ENCODE peak calls at places on chromosomes 6 and 20, in five cellular contexts. E is adrenal gland, K is tibial nerve, D is A549, H is ovary. O is an unnamed sample.

GRCh38 chr6:31586596-31586995 is 519 bp downstream of the LST1 start:
- DNase-seq in E (no peak), K (no peak), D (no peak), H (no peak), O (no peak)

GRCh38 chr6:168514216-168514615 is 73.2 kb downstream of the SMOC2 start:
- DNase-seq in E (peak), K (peak), D (no peak), H (peak), O (no peak)

GRCh38 chr20:4488407-4489339 is 233.0 kb upstream of the PRND start:
- DNase-seq in E (no peak), K (no peak), D (no peak), H (no peak), O (peak)

GRCh38 chr6:15148356-15149058 is 97.4 kb upstream of the JARID2 start:
- DNase-seq in E (no peak), K (no peak), D (peak), H (no peak), O (peak)

GRCh38 chr20:15236812-15237211 is 899.4 kb upstream of the FLRT3 start:
- DNase-seq in E (peak), K (no peak), D (peak), H (no peak), O (no peak)

GRCh38 chr6:161356167-161356844 is 82.4 kb upstream of the AGPAT4 start:
- DNase-seq in E (no peak), K (no peak), D (no peak), H (no peak), O (no peak)

GRCh38 chr6:101396552-101397173 is 3.2 kb downstream of the GRIK2 start:
- DNase-seq in E (peak), K (peak), D (peak), H (peak), O (peak)

GRCh38 chr20:42949865-42950264 is 239.8 kb downstream of the PTPRT start:
- DNase-seq in E (no peak), K (no peak), D (no peak), H (no peak), O (no peak)

GRCh38 chr6:136609878-136610706 is 59.9 kb upstream of the MAP7 start:
- DNase-seq in E (peak), K (no peak), D (peak), H (no peak), O (peak)

GRCh38 chr20:48550814-48551213 is 277.0 kb downstream of the PREX1 start:
- DNase-seq in E (no peak), K (no peak), D (no peak), H (no peak), O (no peak)

GRCh38 chr6:32179746-32180405 is 1.7 kb downstream of the RNF5 start:
- DNase-seq in E (no peak), K (no peak), D (no peak), H (peak), O (no peak)

GRCh38 chr6:91713911-91714310 is 1127.0 kb upstream of the MAP3K7 start:
- DNase-seq in E (no peak), K (no peak), D (no peak), H (no peak), O (no peak)

GRCh38 chr20:19137641-19138040 is 74.8 kb upstream of the SLC24A3 start:
- DNase-seq in E (no peak), K (no peak), D (no peak), H (no peak), O (no peak)

GRCh38 chr6:87701676-87702588 is at the start of gene AKIRIN2:
- DNase-seq in E (peak), K (peak), D (peak), H (peak), O (peak)
- TF ChIP-seq POLR2A in E (peak), K (peak), D (peak), H (peak), O (peak)

GRCh38 chr20:35174458-35175216 is 2.8 kb downstream of the PROCR start:
- DNase-seq in E (peak), K (no peak), D (peak), H (no peak), O (no peak)
- TF ChIP-seq POLR2A in E (no peak), K (no peak), D (no peak), H (no peak), O (no peak)

GRCh38 chr20:31835554-31835953 is 9.8 kb downstream of the FOXS1 start:
- DNase-seq in E (no peak), K (no peak), D (no peak), H (no peak), O (no peak)

GRCh38 chr20:31833931-31834521 is 11.4 kb downstream of the FOXS1 start:
- DNase-seq in E (no peak), K (no peak), D (no peak), H (no peak), O (no peak)

GRCh38 chr20:31836853-31837608 is 8.4 kb downstream of the FOXS1 start:
- DNase-seq in E (no peak), K (no peak), D (no peak), H (no peak), O (no peak)

GRCh38 chr20:31837896-31838397 is 7.5 kb downstream of the FOXS1 start:
- DNase-seq in E (no peak), K (no peak), D (peak), H (no peak), O (peak)

GRCh38 chr20:31835977-31836852 is 9.2 kb downstream of the FOXS1 start:
- DNase-seq in E (peak), K (peak), D (peak), H (peak), O (peak)
- TF ChIP-seq POLR2A in E (no peak), K (no peak), D (no peak), H (no peak), O (no peak)

GRCh38 chr20:63537525-63538203 is 488 bp upstream of the PTK6 start:
- DNase-seq in E (peak), K (peak), D (peak), H (peak), O (peak)
- TF ChIP-seq POLR2A in E (no peak), K (no peak), D (peak), H (no peak), O (peak)

GRCh38 chr6:114576330-114576729 is 233.5 kb upstream of the HS3ST5 start:
- DNase-seq in E (no peak), K (no peak), D (no peak), H (no peak), O (no peak)
- TF ChIP-seq POLR2A in E (no peak), K (no peak), D (no peak), H (no peak), O (no peak)

DNA sequence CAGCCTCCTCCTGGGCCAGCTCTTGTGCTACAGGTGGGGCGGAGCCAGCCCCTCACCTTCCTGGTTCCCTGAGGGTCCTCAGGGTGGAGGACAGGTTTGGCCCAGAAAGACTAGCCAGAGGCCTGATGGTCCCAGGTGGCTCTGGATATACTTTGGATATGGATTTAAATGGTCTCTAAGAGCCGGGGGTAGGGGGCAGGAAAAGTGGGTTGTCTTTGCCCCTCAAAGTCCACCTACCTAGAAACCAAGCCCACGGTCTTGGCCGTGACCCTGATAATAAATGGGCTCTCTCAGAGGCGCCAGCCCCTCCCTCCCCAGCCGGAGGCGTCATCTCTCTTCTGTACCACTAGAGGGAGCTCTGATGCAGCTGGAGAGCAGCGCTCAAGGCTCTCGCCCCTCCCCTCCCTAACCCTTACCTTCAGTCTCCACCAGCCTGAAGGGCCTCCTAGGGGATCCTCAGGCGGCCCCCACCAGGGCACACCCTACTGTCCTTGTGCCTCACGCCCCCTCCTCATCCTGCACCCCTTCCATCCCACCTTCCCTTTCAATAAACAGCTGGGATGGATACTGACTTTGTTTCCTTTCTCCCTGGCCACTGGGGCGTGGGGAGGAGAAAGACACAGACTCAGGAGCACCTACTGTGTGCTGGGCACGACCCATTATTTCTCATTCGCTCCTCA is 7.5 kb downstream of the NRSN2 start:
- DNase-seq in E (peak), K (peak), D (peak), H (peak), O (peak)
- TF ChIP-seq POLR2A in E (no peak), K (no peak), D (no peak), H (no peak), O (no peak)

GRCh38 chr6:44127186-44128019 is at the start of the genes MRPL14 and TMEM63B:
- DNase-seq in E (peak), K (peak), D (peak), H (peak), O (peak)
- TF ChIP-seq POLR2A in E (peak), K (peak), D (peak), H (peak), O (peak)

GRCh38 chr6:7053125-7053784 is 54.5 kb upstream of the RREB1 start:
- DNase-seq in E (no peak), K (no peak), D (no peak), H (no peak), O (no peak)

GRCh38 chr6:7062445-7063162 is 45.2 kb upstream of the RREB1 start:
- DNase-seq in E (no peak), K (no peak), D (no peak), H (no peak), O (no peak)

GRCh38 chr6:7060769-7061516 is 46.8 kb upstream of the RREB1 start:
- DNase-seq in E (no peak), K (no peak), D (no peak), H (no peak), O (no peak)

GRCh38 chr6:7052441-7052936 is 55.3 kb upstream of the RREB1 start:
- DNase-seq in E (peak), K (peak), D (no peak), H (peak), O (peak)

DNA sequence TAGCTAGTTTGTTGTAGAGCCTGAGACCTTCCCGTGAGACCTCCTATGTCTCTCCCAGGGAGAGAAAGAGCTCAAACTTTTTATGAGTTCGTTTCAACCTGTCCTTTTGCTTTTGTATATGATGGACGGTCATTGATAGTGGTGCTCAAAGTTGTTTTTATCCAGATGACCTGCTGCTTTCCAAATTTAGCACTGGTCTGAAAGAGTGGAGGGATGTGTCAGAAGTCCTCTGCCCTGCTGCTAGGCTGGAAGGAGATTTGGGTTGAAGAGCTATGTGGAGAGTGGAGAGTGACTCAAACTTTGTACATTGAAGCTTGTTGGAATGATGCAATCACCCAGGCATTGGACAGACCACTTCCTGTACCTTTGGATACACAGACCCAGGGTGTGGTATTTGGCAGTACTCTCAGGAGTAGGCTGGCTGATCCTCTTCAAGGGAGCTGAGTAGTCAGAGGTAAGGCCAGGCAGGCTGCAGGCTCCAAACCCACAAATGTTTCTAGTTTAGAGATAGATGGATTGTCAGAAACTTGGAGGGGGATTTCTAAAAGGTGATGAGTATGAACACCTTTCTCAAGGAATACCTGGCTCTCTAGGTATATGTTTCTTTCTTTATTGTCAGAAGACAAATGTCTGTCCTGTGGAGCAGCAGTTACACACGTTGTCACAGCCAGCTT is 49.4 kb upstream of the RREB1 start:
- DNase-seq in E (peak), K (no peak), D (peak), H (no peak), O (peak)
- TF ChIP-seq POLR2A in E (peak), K (no peak), D (no peak), H (no peak), O (no peak)

DNA sequence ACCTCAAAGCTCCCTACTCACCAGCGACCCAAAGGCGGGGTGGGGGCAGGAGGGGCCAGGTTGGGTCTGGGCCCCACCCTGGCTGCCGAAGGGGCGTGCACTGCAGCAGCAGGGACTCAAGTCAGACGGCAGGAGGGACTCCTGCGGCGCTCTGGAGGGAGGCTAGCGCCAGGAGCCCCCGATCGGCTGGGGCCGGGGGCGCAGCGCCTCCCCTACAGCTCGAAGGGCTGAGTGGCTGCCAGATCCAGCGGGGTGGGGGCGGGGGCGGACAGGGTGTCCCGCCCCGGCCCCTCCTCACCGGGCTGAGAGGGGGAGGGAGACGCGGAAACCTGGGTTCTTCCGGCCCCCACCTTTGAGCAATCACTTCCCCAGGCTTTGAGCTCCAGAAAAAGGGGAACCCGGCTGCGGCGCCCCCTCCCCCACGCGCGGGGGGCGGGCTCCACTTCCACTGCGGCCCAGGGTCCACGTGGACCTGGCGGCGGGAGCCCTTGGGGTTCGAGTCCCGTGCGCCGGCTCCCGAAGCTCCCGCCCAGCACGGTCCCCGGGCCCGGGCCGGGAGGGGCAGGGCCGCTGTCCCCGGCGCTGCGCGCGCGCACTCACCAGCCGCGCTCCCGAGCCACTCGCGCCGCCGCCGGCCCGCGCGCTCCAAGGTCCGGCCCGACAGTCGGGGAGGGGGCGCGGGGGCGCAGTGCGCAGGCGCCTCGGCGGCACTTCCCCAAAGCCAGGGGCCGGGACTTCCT is at the start of gene RGS19:
- DNase-seq in E (peak), K (peak), D (peak), H (peak), O (peak)
- TF ChIP-seq POLR2A in E (no peak), K (peak), D (peak), H (no peak), O (peak)

DNA sequence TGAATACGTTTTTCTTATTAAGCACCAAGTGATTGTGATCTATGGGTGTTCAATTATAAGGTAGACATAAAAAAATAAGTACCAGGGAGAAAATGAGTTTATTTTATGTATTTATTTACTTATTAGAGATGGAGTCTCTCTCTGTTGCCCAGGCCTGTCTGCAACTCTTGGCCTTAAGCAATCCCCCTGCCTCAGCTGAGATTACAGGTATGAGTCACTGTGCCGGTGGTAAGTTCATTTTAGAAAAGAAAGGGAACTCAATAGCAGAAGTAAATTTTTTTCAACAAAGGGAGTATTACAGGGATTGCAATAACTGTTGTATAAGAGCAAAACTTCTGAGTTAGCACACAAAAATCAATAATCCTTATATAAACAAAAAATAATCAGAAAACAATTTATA is 98.7 kb upstream of the FUT9 start:
- DNase-seq in E (no peak), K (no peak), D (no peak), H (no peak), O (no peak)
- TF ChIP-seq POLR2A in E (no peak), K (no peak), D (no peak), H (no peak), O (no peak)